ENCODE peak calls at places on chromosomes 2 and 18, in ten cellular contexts. W is C1 segment of cervical spinal cord; L is AG08396; A is lower lobe of right lung; H is activated T-cell treated with anti-CD3 and anti-CD28 coated beads, Interleukin-2, amount 50 U/mL, for 24 hours; S is KBM-7; M is GM19239; B is stimulated activated CD4-positive, alpha-beta T cell treated with anti-CD3 and anti-CD28 coated beads, TNF-alpha, amount 100 ng/mL, for 1 hour; Q is activated naive CD4-positive, alpha-beta T cell treated with anti-CD3 and anti-CD28 coated beads, Interleukin-2, amount 10 ng/mL, durations not matched to agents 7 days and 5 days; J is HEK293T. D is an unnamed sample.

GRCh38 chr2:173150087-173150486 is 74.4 kb downstream of the MAP3K20 start:
- DNase-seq in Q (no peak), A (no peak), J (no peak), W (no peak), M (no peak), H (no peak), B (no peak), S (no peak), L (no peak), D (no peak)

GRCh38 chr2:3430740-3431490 is 51.4 kb downstream of the TRAPPC12 start:
- DNase-seq in L (no peak), B (no peak), H (no peak), W (no peak), A (no peak), Q (no peak), J (no peak), S (no peak), M (no peak), D (no peak)

GRCh38 chr18:27378396-27379094 is 193.4 kb upstream of the CHST9 start:
- DNase-seq in J (no peak), Q (no peak), W (no peak), A (no peak), M (no peak), H (no peak), L (no peak), B (no peak), S (no peak), D (peak; percentile 14)

GRCh38 chr18:48777026-48777736 is 173.6 kb downstream of the SMAD7 start:
- DNase-seq in W (peak; percentile 33), S (peak; percentile 66), L (peak; percentile 83), B (peak; percentile 17), A (peak; percentile 77), J (peak; percentile 77), M (peak; percentile 90), H (peak; percentile 82), Q (peak; percentile 75), D (peak; percentile 98)

GRCh38 chr2:97745474-97746172 is 32.2 kb downstream of the ZAP70 start:
- DNase-seq in W (no peak), L (no peak), A (no peak), H (peak; percentile 67), B (no peak), Q (peak; percentile 55), M (peak; percentile 51), S (no peak), J (no peak), D (no peak)

GRCh38 chr2:126220336-126220735 is 435.6 kb upstream of the GYPC start:
- DNase-seq in A (no peak), L (no peak), Q (no peak), W (no peak), J (no peak), S (no peak), B (no peak), M (no peak), H (no peak), D (no peak)

GRCh38 chr18:39523281-39523680 is 1957.7 kb upstream of the CELF4 start:
- DNase-seq in J (no peak), Q (no peak), W (no peak), S (no peak), A (no peak), B (no peak), H (no peak), M (no peak), L (peak; percentile 35), D (no peak)

GRCh38 chr18:24319757-24320156 is 77.9 kb downstream of the OSBPL1A start:
- DNase-seq in H (no peak), Q (no peak), S (no peak), W (no peak), J (no peak), L (no peak), A (no peak), B (no peak), M (no peak), D (no peak)

GRCh38 chr18:75438891-75439290 is 11.4 kb upstream of the SMIM21 start:
- DNase-seq in J (no peak), S (no peak), W (no peak), M (no peak), Q (no peak), B (no peak), A (no peak), H (no peak), L (no peak), D (no peak)

GRCh38 chr2:5546176-5546575 is 146.0 kb upstream of the SOX11 start:
- DNase-seq in H (no peak), J (no peak), Q (no peak), L (no peak), W (no peak), A (no peak), M (no peak), B (no peak), S (no peak), D (no peak)

GRCh38 chr18:52536039-52536438 is 196.0 kb downstream of the DCC start:
- DNase-seq in W (no peak), Q (no peak), S (peak; percentile 8), M (no peak), B (no peak), J (no peak), A (no peak), H (no peak), L (no peak), D (no peak)

GRCh38 chr18:11497585-11497984 is 111.8 kb upstream of the SLC35G4 start:
- DNase-seq in M (no peak), L (no peak), B (no peak), A (no peak), Q (no peak), W (no peak), J (no peak), S (no peak), H (no peak), D (no peak)

D was measured in osteoblast.